ENCODE peak calls at places on chromosomes 13 and 19, in five cellular contexts. One of them, this sample, is unnamed. For H3K4me1, the result is how much of the 10 kb centered on the place peaks cover.

GRCh38 chr13:47794963-47795362 is 206.1 kb downstream of the SUCLA2 start:
- DNase-seq in GM23248: peak
- DNase-seq in heart right ventricle: no peak
- DNase-seq in heart left ventricle: no peak
- DNase-seq in fibroblast of lung: no peak
- DNase-seq in this sample: no peak

GRCh38 chr13:18954254-18954653 is 227.4 kb downstream of the TUBA3C start:
- DNase-seq in GM23248: no peak
- DNase-seq in heart right ventricle: no peak
- DNase-seq in heart left ventricle: no peak
- DNase-seq in fibroblast of lung: no peak
- DNase-seq in this sample: peak

GRCh38 chr13:33745370-33746324 is 72.3 kb upstream of the RFC3 start:
- DNase-seq in GM23248: no peak
- DNase-seq in heart right ventricle: no peak
- DNase-seq in heart left ventricle: no peak
- DNase-seq in fibroblast of lung: no peak
- DNase-seq in this sample: no peak

GRCh38 chr13:54210397-54211050 is 1181.9 kb downstream of the OLFM4 start:
- DNase-seq in GM23248: no peak
- DNase-seq in heart right ventricle: no peak
- DNase-seq in heart left ventricle: no peak
- DNase-seq in fibroblast of lung: no peak
- DNase-seq in this sample: no peak

GRCh38 chr13:73991884-73992283 is 142.3 kb downstream of the KLF12 start:
- DNase-seq in GM23248: no peak
- DNase-seq in heart right ventricle: no peak
- DNase-seq in heart left ventricle: no peak
- DNase-seq in fibroblast of lung: no peak
- DNase-seq in this sample: no peak

GRCh38 chr19:8363803-8364771 is at the start of gene ANGPTL4:
- DNase-seq in GM23248: peak
- DNase-seq in heart right ventricle: peak
- DNase-seq in heart left ventricle: peak
- DNase-seq in fibroblast of lung: peak
- DNase-seq in this sample: peak

GRCh38 chr19:14059093-14059480 is 2.8 kb downstream of the PALM3 start:
- DNase-seq in GM23248: no peak
- DNase-seq in heart right ventricle: no peak
- DNase-seq in heart left ventricle: no peak
- DNase-seq in fibroblast of lung: no peak
- DNase-seq in this sample: no peak

GRCh38 chr19:19026299-19026971 is 6.9 kb downstream of the SUGP2 start:
- DNase-seq in GM23248: peak
- DNase-seq in heart right ventricle: no peak
- DNase-seq in heart left ventricle: no peak
- DNase-seq in fibroblast of lung: no peak
- DNase-seq in this sample: no peak

GRCh38 chr19:40394816-40395210 is 4.8 kb upstream of the HIPK4 start:
- DNase-seq in GM23248: no peak
- DNase-seq in heart right ventricle: no peak
- DNase-seq in heart left ventricle: no peak
- DNase-seq in fibroblast of lung: no peak
- DNase-seq in this sample: no peak

GRCh38 chr13:111282425-111282824 is 38.0 kb upstream of the TEX29 start:
- DNase-seq in GM23248: no peak
- DNase-seq in heart right ventricle: no peak
- DNase-seq in heart left ventricle: no peak
- DNase-seq in fibroblast of lung: no peak
- DNase-seq in this sample: no peak

GRCh38 chr13:32897296-32897695 is 118.9 kb upstream of the KL start:
- DNase-seq in GM23248: no peak
- DNase-seq in heart right ventricle: no peak
- DNase-seq in heart left ventricle: no peak
- DNase-seq in fibroblast of lung: peak
- DNase-seq in this sample: no peak

GRCh38 chr19:13985771-13986347 is 20.3 kb downstream of the RFX1 start:
- DNase-seq in GM23248: no peak
- DNase-seq in heart right ventricle: no peak
- DNase-seq in heart left ventricle: no peak
- DNase-seq in fibroblast of lung: no peak
- DNase-seq in this sample: no peak

GRCh38 chr19:39070888-39071287 is 13.3 kb upstream of the ACP7 start:
- DNase-seq in GM23248: peak
- DNase-seq in heart right ventricle: no peak
- DNase-seq in heart left ventricle: no peak
- DNase-seq in fibroblast of lung: peak
- DNase-seq in this sample: no peak

GRCh38 chr19:7355151-7355845 is 6.6 kb downstream of the ARHGEF18 start:
- DNase-seq in GM23248: peak
- DNase-seq in heart right ventricle: no peak
- DNase-seq in heart left ventricle: no peak
- DNase-seq in fibroblast of lung: peak
- DNase-seq in this sample: peak

GRCh38 chr13:53189162-53189561 is 160.5 kb downstream of the OLFM4 start:
- DNase-seq in GM23248: no peak
- DNase-seq in heart right ventricle: no peak
- DNase-seq in heart left ventricle: no peak
- DNase-seq in fibroblast of lung: no peak
- DNase-seq in this sample: no peak

GRCh38 chr19:6570754-6571153 is 20.2 kb downstream of the CD70 start:
- DNase-seq in GM23248: no peak
- DNase-seq in heart right ventricle: no peak
- DNase-seq in heart left ventricle: no peak
- DNase-seq in fibroblast of lung: no peak
- DNase-seq in this sample: no peak

GRCh38 chr13:52809310-52809769 is 39.1 kb downstream of the PCDH8 start:
- DNase-seq in GM23248: peak
- DNase-seq in heart right ventricle: peak
- DNase-seq in heart left ventricle: peak
- DNase-seq in fibroblast of lung: peak
- DNase-seq in this sample: no peak

GRCh38 chr19:41771410-41771809 is 16.1 kb downstream of the CEACAM6 start:
- DNase-seq in GM23248: no peak
- DNase-seq in heart right ventricle: no peak
- DNase-seq in heart left ventricle: no peak
- DNase-seq in fibroblast of lung: no peak
- DNase-seq in this sample: no peak

GRCh38 chr19:7657047-7657779 is 11.6 kb upstream of the RETN start:
- DNase-seq in GM23248: peak
- DNase-seq in heart right ventricle: no peak
- DNase-seq in heart left ventricle: no peak
- DNase-seq in fibroblast of lung: no peak
- DNase-seq in this sample: no peak

GRCh38 chr13:48038763-48039162 is 1.2 kb downstream of the NUDT15 start:
- DNase-seq in GM23248: peak
- DNase-seq in heart right ventricle: no peak
- DNase-seq in heart left ventricle: no peak
- DNase-seq in fibroblast of lung: no peak
- DNase-seq in this sample: no peak

GRCh38 chr13:22738357-22738756 is 442.4 kb upstream of the SGCG start:
- DNase-seq in GM23248: no peak
- DNase-seq in heart right ventricle: no peak
- DNase-seq in heart left ventricle: no peak
- DNase-seq in fibroblast of lung: no peak
- DNase-seq in this sample: no peak

GRCh38 chr19:8145969-8146368 is 3.4 kb downstream of the FBN3 start:
- DNase-seq in GM23248: no peak
- DNase-seq in heart right ventricle: no peak
- DNase-seq in heart left ventricle: no peak
- DNase-seq in fibroblast of lung: no peak
- DNase-seq in this sample: no peak

GRCh38 chr19:2607712-2608601 is 94.5 kb downstream of the GNG7 start:
- DNase-seq in GM23248: no peak
- DNase-seq in heart right ventricle: no peak
- DNase-seq in heart left ventricle: no peak
- DNase-seq in fibroblast of lung: no peak
- DNase-seq in this sample: peak

GRCh38 chr19:45164577-45165335 is 4.0 kb upstream of the NKPD1 start:
- DNase-seq in GM23248: peak
- DNase-seq in heart right ventricle: peak
- DNase-seq in heart left ventricle: peak
- DNase-seq in fibroblast of lung: peak
- DNase-seq in this sample: no peak

GRCh38 chr19:15991602-15992001 is 42.8 kb downstream of the OR10H4 start:
- DNase-seq in GM23248: no peak
- DNase-seq in heart right ventricle: no peak
- DNase-seq in heart left ventricle: no peak
- DNase-seq in fibroblast of lung: no peak
- DNase-seq in this sample: no peak

GRCh38 chr19:49231804-49232203 is 74.2 kb downstream of the TRPM4 start:
- DNase-seq in GM23248: no peak
- DNase-seq in heart right ventricle: no peak
- DNase-seq in heart left ventricle: no peak
- DNase-seq in fibroblast of lung: no peak
- DNase-seq in this sample: no peak

GRCh38 chr19:35436477-35437141 is 11.4 kb upstream of the FFAR2 start:
- DNase-seq in GM23248: peak
- DNase-seq in heart right ventricle: no peak
- DNase-seq in heart left ventricle: no peak
- DNase-seq in fibroblast of lung: peak
- DNase-seq in this sample: no peak
- H3K4me1 ChIP-seq in GM23248: under half
- H3K4me1 ChIP-seq in heart right ventricle: under half
- H3K4me1 ChIP-seq in heart left ventricle: under half
- H3K4me1 ChIP-seq in fibroblast of lung: under half
- H3K4me1 ChIP-seq in this sample: under half

GRCh38 chr13:99968521-99969367 is 2.8 kb downstream of the ZIC5 start:
- DNase-seq in GM23248: peak
- DNase-seq in heart right ventricle: no peak
- DNase-seq in heart left ventricle: no peak
- DNase-seq in fibroblast of lung: no peak
- DNase-seq in this sample: no peak

GRCh38 chr13:99967884-99968520 is 3.6 kb downstream of the ZIC5 start:
- DNase-seq in GM23248: no peak
- DNase-seq in heart right ventricle: no peak
- DNase-seq in heart left ventricle: no peak
- DNase-seq in fibroblast of lung: no peak
- DNase-seq in this sample: no peak

GRCh38 chr13:99969934-99970760 is 1.4 kb downstream of the ZIC5 start:
- DNase-seq in GM23248: peak
- DNase-seq in heart right ventricle: no peak
- DNase-seq in heart left ventricle: no peak
- DNase-seq in fibroblast of lung: peak
- DNase-seq in this sample: no peak

GRCh38 chr13:99970761-99971575 is 599 bp downstream of the ZIC5 start:
- DNase-seq in GM23248: peak
- DNase-seq in heart right ventricle: no peak
- DNase-seq in heart left ventricle: no peak
- DNase-seq in fibroblast of lung: no peak
- DNase-seq in this sample: no peak

DNA sequence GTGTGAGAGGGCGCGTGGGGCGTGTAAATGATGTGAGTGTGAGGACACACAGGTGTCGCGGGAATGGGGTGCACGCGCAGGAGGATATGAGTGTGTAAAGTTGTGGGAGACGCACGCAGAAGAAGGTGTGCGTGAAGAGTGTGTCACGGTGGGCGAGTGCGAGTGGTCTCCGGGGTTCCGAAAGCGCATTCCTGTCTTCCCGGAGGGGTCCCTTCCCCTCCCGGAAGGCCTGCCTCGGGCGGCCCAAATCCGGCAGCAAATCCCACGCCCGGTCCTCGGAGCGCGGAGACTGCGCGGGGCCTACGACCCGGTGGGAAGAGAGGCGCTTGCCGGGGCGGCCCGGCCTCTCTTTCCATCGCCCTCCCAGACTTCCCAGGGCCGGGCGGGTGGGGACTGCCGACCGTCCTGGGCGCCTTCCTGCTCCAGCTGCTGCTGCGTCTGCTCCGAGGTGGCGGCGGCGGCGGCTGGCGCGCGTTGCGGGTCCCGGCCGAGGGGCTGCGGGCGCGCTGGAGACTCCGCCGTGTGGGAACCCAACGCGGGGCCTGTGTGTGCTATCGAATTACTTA is 2.1 kb downstream of the ZIC5 start:
- DNase-seq in GM23248: no peak
- DNase-seq in heart right ventricle: no peak
- DNase-seq in heart left ventricle: no peak
- DNase-seq in fibroblast of lung: no peak
- DNase-seq in this sample: no peak
- H3K4me1 ChIP-seq in GM23248: under half
- H3K4me1 ChIP-seq in heart right ventricle: under half
- H3K4me1 ChIP-seq in heart left ventricle: under half
- H3K4me1 ChIP-seq in fibroblast of lung: under half
- H3K4me1 ChIP-seq in this sample: under half

DNA sequence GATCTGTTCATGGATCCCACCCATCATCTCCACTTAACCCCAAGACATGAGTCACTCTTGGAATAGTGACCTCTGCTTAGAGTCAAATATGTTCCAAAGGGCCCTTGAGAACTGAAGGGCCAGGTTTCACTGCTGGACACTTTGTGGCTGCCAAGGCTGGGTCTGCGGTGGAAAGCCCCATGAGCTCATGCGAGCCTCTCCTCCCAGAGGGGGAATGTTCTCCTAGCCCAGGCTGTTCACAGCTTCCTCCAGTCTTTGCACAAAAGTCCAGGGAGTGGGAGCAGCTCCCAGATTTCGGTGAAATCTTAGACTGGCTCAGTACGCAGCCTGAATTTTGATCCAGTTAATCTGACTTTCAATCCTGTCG is 732 bp upstream of the DCLK1 start:
- DNase-seq in GM23248: peak
- DNase-seq in heart right ventricle: peak
- DNase-seq in heart left ventricle: peak
- DNase-seq in fibroblast of lung: peak
- DNase-seq in this sample: peak
- H3K4me1 ChIP-seq in GM23248: under half
- H3K4me1 ChIP-seq in heart right ventricle: under half
- H3K4me1 ChIP-seq in heart left ventricle: under half
- H3K4me1 ChIP-seq in fibroblast of lung: under half
- H3K4me1 ChIP-seq in this sample: under half

DNA sequence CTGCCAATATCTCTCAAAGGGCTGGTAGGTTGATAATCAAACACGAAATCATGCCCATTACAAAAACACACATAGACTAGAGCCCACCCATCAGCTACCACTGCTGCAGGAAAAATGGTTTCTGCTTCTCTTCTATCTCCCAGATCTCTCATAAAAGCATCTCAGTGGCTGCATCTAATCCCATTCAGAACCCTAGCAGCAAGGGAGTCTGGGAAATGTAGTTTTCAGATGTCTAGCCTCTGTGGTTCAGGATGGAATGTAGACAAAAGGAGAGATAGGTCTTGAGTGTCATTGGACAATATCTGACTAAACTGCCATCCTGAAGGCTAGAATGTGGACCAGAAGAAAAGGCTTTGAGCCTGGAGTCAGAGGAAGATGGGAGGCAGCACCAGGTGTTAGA is 32.1 kb downstream of the RDH8 start:
- DNase-seq in GM23248: no peak
- DNase-seq in heart right ventricle: no peak
- DNase-seq in heart left ventricle: no peak
- DNase-seq in fibroblast of lung: no peak
- DNase-seq in this sample: no peak
- H3K4me1 ChIP-seq in GM23248: under half
- H3K4me1 ChIP-seq in heart right ventricle: under half
- H3K4me1 ChIP-seq in heart left ventricle: under half
- H3K4me1 ChIP-seq in fibroblast of lung: under half
- H3K4me1 ChIP-seq in this sample: under half

This sample was measured in aorta.